ENCODE peak calls at places on chromosomes 5 and 9, in six cellular contexts. R, C, L, M, O and J are unnamed samples.

GRCh38 chr5:10045376-10045775 is 204.3 kb downstream of the ATPSCKMT start:
- DNase-seq in R (no peak), C (no peak), L (no peak), M (no peak), O (no peak), J (no peak)

GRCh38 chr5:35443803-35444595 is 173.7 kb upstream of the SPEF2 start:
- DNase-seq in R (no peak), C (no peak), L (no peak), M (no peak), O (no peak), J (no peak)

GRCh38 chr5:141758316-141758965 is 76.4 kb upstream of the ARAP3 start:
- DNase-seq in R (no peak), C (no peak), L (no peak), M (no peak), O (no peak), J (no peak)

GRCh38 chr5:126007841-126008240 is 415.4 kb upstream of the GRAMD2B start:
- DNase-seq in R (no peak), C (peak; percentile 18), L (no peak), M (no peak), O (no peak), J (peak; percentile 63)

GRCh38 chr9:127022913-127023665 is 99.3 kb downstream of the ANGPTL2 start:
- DNase-seq in R (no peak), C (no peak), L (no peak), M (no peak), O (no peak), J (no peak)

GRCh38 chr9:21434202-21435014 is 5.8 kb upstream of the IFNA1 start:
- DNase-seq in R (no peak), C (peak; percentile 85), L (peak; percentile 20), M (peak; percentile 77), O (no peak), J (peak; percentile 78)

GRCh38 chr9:76634356-76635054 is 129.7 kb upstream of the PCA3 start:
- DNase-seq in R (no peak), C (peak; percentile 71), L (no peak), M (peak; percentile 10), O (no peak), J (peak; percentile 71)

GRCh38 chr9:129483467-129484324 is 137.2 kb downstream of the C9orf50 start:
- DNase-seq in R (peak; percentile 90), C (peak; percentile 98), L (peak; percentile 92), M (peak; percentile 91), O (peak; percentile 84), J (peak; percentile 93)

GRCh38 chr5:102866315-102866693 is 111.2 kb downstream of the PAM start:
- DNase-seq in R (no peak), C (no peak), L (no peak), M (no peak), O (no peak), J (peak; percentile 59)

GRCh38 chr9:32426278-32426939 is 42.0 kb downstream of the ACO1 start:
- DNase-seq in R (no peak), C (peak; percentile 91), L (no peak), M (peak; percentile 28), O (no peak), J (peak; percentile 87)

GRCh38 chr5:82984786-82985762 is 92.1 kb downstream of the TMEM167A start:
- DNase-seq in R (no peak), C (no peak), L (no peak), M (peak; percentile 19), O (no peak), J (no peak)

GRCh38 chr9:32015795-32016194 is 368.6 kb upstream of the ACO1 start:
- DNase-seq in R (no peak), C (no peak), L (no peak), M (no peak), O (no peak), J (no peak)

GRCh38 chr9:85600675-85601263 is 141.0 kb downstream of the AGTPBP1 start:
- DNase-seq in R (peak; percentile 17), C (no peak), L (no peak), M (no peak), O (no peak), J (no peak)
- H3K4me3 ChIP-seq in R (no peak overlapping the region), C (no peak overlapping the region), L (no peak overlapping the region), M (no peak overlapping the region), O (no peak overlapping the region), J (no peak overlapping the region)

DNA sequence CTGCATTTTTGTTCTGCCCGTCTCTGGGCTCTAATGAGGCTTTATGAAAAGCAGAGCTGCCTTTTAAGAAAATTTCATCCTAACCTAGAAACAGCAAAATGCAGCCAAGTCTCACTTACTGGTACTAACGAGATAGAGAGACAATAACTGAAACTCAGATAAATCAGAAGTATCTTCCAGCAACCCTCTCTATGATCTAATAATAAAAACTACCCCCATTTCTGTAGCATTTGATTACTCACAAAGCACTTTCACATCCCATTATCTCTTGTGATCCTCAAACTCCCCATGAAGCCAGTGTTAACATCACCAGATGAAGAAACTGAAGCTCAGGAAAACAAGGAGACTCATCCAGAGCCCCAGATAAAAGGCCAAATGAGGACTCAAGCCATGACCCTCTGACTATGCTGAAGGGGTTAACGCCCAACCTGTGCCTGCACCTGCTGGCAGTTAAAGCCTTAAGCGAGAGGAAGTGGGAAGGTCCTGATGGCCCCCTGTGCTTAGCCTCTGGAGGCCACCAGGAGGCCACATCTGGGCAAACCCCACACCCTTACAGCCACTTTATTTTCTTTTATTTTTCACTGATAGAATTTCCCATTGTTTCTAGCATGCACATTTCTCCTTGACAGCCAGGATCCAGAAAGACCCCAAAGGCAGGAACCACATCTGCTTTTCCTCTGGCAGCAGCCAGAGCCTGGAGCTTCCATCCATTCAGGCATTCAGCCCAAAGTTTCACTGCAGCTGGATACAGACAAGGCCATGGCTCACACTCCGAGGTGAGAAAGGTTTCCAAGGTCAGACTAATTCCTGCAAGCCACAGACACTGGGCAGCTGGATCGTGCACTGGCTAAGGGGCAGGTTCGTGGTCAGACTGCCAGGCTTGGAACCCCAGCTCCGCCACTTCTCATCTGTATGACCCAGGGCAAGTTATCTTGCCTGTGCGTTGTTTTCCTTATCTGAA is 37.2 kb downstream of the SPOCK1 start:
- DNase-seq in R (no peak), C (no peak), L (no peak), M (no peak), O (no peak), J (no peak)
- TF ChIP-seq CTCF in R (no peak), C (no peak), L (no peak), M (no peak), O (no peak), J (peak; percentile 10)

GRCh38 chr5:112692472-112692871 is 45.2 kb upstream of the APC start:
- DNase-seq in R (no peak), C (no peak), L (no peak), M (no peak), O (no peak), J (no peak)

GRCh38 chr5:112696786-112697185 is 40.9 kb upstream of the APC start:
- DNase-seq in R (no peak), C (no peak), L (no peak), M (no peak), O (no peak), J (no peak)

GRCh38 chr5:112693301-112693700 is 44.4 kb upstream of the APC start:
- DNase-seq in R (no peak), C (no peak), L (no peak), M (no peak), O (no peak), J (no peak)

GRCh38 chr5:112697301-112697700 is 40.4 kb upstream of the APC start:
- DNase-seq in R (no peak), C (no peak), L (no peak), M (no peak), O (no peak), J (no peak)

DNA sequence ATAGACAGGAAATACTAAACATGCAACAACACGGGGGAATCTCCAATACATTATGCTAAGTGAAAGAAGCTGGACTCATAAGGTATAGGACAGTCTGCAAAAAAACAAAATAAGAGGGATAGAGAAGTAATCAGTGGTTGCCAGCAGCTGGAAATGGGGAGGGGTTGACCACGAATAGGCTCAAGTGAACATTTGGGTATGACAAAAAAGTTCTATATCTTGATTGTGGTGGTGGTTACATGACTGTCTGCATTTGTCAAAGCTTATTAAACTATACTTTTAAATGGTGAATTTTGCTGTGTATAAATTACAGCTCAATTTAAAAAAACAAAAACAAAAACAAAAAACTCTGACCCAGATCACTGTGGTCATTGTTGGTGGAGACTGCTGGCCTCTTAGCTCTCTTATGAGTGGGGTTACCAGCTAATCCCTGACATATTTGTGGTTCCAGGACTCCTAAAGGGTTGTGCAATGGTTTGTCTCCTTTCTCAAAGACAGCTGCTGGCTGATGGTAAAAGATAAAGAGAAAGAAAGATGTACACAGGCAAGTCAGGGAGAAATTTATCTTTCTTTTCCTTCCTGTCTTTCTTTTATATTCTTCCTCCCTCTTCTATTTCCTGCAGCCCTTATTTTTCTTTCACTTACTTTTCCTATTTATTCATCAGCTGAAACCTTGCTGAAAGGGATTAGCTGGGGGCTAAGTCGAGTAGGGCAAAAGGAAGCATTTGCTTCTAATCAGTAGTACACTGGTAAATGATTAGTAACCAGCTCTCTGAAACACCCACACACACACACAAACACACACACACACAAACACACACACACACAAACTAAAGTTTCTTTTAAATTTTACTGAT is 42.6 kb upstream of the APC start:
- DNase-seq in R (no peak), C (peak; percentile 67), L (no peak), M (no peak), O (no peak), J (no peak)
- H3K4me3 ChIP-seq in R (no peak overlapping the region), C (no peak overlapping the region), L (no peak overlapping the region), M (no peak overlapping the region), O (no peak overlapping the region), J (no peak overlapping the region)

GRCh38 chr5:33470544-33470943 is 29.8 kb downstream of the TARS1 start:
- DNase-seq in R (no peak), C (peak; percentile 62), L (no peak), M (peak; percentile 45), O (no peak), J (peak; percentile 72)
- TF ChIP-seq CTCF in R (peak; percentile 35), C (peak; percentile 61), L (peak; percentile 33), M (peak; percentile 46), O (no peak), J (peak; percentile 68)

DNA sequence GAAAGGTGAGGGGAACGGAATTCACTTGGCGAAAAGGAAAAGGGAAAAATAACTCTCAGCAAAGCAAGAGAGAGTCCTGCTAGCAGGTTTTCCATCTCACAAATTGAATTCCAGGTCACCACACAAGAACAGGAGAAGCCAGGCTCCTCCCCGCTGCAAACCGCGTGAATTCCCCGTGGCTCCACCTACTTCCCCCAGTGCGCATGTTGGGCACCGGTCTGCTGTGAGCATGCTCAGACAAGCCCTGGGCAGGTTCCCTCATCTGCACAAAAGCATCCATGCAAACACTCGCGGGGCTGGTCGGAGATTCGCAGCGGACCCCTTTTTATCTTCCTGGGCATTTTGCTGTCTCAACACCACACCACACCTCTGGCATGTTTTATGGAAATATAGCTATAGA is 58.5 kb upstream of the S1PR3 start:
- DNase-seq in R (no peak), C (no peak), L (peak; percentile 51), M (no peak), O (no peak), J (no peak)
- H3K4me3 ChIP-seq in R (no peak overlapping the region), C (no peak overlapping the region), L (no peak overlapping the region), M (no peak overlapping the region), O (no peak overlapping the region), J (no peak overlapping the region)

DNA sequence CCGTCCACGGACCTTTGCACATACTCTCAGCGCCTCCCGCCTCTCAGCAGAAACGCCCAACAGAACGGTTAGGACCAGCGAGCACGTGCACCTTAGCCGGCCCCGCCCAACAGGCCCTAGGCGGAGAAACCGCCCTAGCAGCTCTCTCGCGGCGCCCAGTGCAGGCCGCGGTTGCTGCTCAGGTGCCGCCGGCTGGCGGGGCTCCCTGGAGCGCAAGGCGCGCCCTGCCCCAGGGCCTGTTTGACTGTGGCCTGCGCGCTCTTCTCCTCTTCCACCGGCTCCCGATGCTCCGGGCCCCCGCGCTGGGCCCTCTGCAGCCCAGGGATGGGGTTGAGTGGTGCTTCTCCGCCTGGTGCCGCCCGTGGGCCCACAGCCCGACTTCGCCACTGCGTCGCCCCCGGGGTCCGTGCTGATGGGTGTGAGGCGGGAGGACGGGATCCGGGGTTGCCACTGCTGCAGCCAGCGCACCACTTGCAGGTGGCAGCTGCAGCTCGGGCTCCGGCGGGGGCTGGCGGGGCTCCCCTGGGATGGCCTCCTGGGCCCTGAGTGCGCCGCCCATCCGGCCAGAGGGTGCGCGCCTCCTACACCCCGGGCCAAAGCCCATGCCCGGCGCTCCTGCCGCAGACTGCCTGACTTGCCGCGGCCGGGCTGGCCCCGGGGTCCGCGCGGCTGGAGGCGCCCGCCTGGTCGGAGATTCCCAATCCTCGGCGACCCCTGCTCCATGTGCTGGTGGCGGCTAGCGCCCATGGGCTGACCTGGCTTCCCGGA is 1889.4 kb upstream of the CDH9 start:
- DNase-seq in R (no peak), C (no peak), L (no peak), M (peak; percentile 40), O (peak; percentile 72), J (no peak)
- TF ChIP-seq CTCF in R (no peak), C (no peak), L (no peak), M (no peak), O (no peak), J (no peak)